ENCODE peak calls at places on chromosomes 13 and 19, in eight cellular contexts. F, R, C, Y, J, B, P and L are unnamed samples. For H3K4me1, the result is how much of the 10 kb centered on the place peaks cover.

GRCh38 chr19:40688294-40688693 is 2.2 kb downstream of the NUMBL start:
- DNase-seq in P (no peak), B (no peak), Y (no peak), F (no peak), J (no peak), C (no peak), R (no peak), L (no peak)

GRCh38 chr19:647566-648284 is 8.0 kb downstream of the FGF22 start:
- DNase-seq in P (no peak), Y (no peak), F (no peak), C (peak), B (no peak), R (no peak), J (no peak), L (no peak)

GRCh38 chr13:33111414-33112110 is 95.3 kb downstream of the KL start:
- DNase-seq in F (peak), Y (no peak), P (peak), R (peak), J (no peak), C (no peak), B (no peak), L (peak)

GRCh38 chr19:55624109-55625003 is at the start of gene ZNF784:
- DNase-seq in C (peak), R (peak), J (peak), B (peak), F (peak), P (peak), Y (peak), L (peak)

GRCh38 chr13:70080030-70080429 is 27.6 kb upstream of the ATXN8OS start:
- DNase-seq in F (no peak), R (no peak), P (no peak), C (no peak), J (no peak), B (no peak), Y (peak), L (no peak)

GRCh38 chr13:26591672-26592071 is 34.2 kb downstream of the WASF3 start:
- DNase-seq in Y (no peak), P (no peak), F (no peak), B (no peak), C (no peak), R (no peak), J (no peak), L (no peak)

GRCh38 chr19:48913114-48913513 is 13.0 kb downstream of the NUCB1 start:
- DNase-seq in Y (no peak), C (no peak), R (no peak), B (no peak), P (peak), F (no peak), J (peak), L (no peak)

GRCh38 chr19:24086974-24087595 is at the start of gene ZNF254:
- DNase-seq in J (peak), P (peak), Y (peak), R (peak), B (peak), F (peak), C (peak), L (peak)

DNA sequence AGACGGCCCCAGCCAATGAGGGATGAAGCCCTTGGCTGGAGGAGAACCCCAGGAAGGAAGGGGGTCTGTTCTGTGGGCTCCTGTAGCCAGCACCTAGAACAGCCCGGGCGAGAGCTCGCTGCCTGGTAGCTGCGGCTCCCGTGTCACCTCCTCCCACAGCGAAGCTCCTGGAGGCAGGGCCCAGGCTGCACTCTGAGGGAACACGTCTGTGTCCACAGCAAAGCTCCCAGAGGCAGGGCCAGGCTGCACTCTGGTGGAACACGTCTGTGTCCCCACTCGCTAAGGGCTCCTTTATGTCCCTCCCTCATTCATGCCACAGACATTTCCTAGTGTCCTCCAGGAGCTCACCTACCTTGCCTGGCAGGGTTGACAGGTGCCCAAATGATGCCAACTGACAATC is 8.4 kb downstream of the TRAPPC6A start:
- DNase-seq in B (peak), R (no peak), C (no peak), J (no peak), Y (no peak), P (no peak), F (no peak), L (no peak)
- H2AFZ ChIP-seq in B (no peak), R (no peak), C (no peak), J (no peak), Y (no peak), P (no peak), F (no peak), L (no peak)

DNA sequence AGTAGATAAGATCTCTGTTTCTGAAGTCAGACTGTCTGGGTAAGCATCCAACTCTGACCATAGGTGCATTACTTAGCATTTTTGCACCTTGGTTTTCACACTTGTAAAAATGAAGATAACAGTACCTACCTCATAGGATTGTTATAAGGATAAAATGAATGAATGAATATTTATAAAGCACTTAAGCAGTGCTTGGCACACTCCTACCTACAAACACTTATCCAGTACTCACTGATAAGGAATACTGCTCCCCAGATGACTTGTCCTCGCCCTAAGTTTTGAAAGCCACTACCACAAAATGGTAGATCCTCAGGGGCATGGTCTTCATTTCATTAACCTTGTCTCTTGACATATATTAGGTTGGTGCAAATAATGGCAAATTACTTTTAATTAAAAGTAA is 26.4 kb downstream of the COMMD6 start:
- DNase-seq in R (no peak), C (no peak), Y (no peak), P (no peak), F (no peak), B (no peak), J (no peak), L (no peak)
- H3K4me1 ChIP-seq in R (under half), C (under half), Y (under half), P (under half), F (under half), B (under half), J (under half), L (under half)

DNA sequence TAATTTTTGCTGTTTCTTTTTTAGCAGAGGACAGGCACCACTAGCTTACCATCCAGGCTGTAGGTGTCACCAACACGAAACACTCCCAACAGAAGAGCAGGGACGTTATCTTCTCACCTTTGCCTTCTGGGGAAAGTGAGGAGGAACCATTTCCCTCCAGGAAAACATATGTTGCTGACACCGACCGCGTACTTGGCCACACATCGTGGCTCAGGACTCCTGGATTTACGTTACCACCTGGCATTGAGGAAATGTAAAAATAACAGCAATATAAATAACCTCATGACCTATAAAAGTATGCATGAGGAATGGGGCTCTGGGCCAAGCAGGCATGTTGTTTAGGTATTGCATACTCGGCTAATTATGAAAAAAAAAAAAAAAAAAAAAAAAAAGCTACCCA is 525.1 kb downstream of the MYO16 start:
- DNase-seq in P (no peak), J (no peak), F (peak), C (no peak), Y (no peak), R (peak), B (no peak), L (peak)
- H2AFZ ChIP-seq in P (no peak), J (no peak), F (no peak), C (no peak), Y (no peak), R (no peak), B (no peak), L (no peak)

GRCh38 chr13:52706074-52706473 is 33.5 kb downstream of the CNMD start:
- DNase-seq in R (no peak), J (no peak), B (no peak), Y (no peak), F (no peak), P (no peak), C (no peak), L (peak)

GRCh38 chr13:52711277-52711676 is 28.3 kb downstream of the CNMD start:
- DNase-seq in F (no peak), Y (peak), R (no peak), P (no peak), C (no peak), B (no peak), J (peak), L (no peak)

GRCh38 chr13:52703482-52703881 is 36.1 kb downstream of the CNMD start:
- DNase-seq in R (no peak), C (no peak), F (no peak), Y (no peak), J (no peak), B (no peak), P (no peak), L (no peak)

GRCh38 chr13:52701728-52702480 is 37.7 kb downstream of the CNMD start:
- DNase-seq in C (no peak), J (no peak), P (no peak), F (no peak), Y (no peak), R (peak), B (no peak), L (no peak)

DNA sequence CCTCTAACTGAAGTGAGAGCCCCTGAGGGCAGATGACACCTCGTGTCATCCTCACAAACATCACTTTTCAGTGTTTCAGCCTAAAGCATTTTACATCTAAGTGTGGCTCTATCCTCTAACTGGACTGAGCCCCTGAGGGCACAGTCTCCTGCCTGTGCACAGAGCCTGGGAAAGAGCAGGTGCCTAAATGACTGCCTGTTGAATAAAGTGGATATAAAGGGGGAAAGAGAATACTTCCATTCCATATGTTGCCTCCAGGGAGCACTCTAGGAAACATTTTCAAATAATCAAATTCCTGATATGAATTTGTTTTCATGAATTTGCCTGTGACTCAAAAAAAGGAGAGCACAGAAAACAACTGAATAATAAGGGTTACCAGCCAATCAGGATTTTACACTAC is 32.2 kb downstream of the CNMD start:
- DNase-seq in R (no peak), P (peak), F (no peak), C (no peak), J (no peak), B (no peak), Y (peak), L (no peak)
- H3K4me1 ChIP-seq in R (under half), P (under half), F (under half), C (under half), J (under half), B (under half), Y (under half), L (under half)

GRCh38 chr19:39531834-39532232 is 819 bp downstream of the EID2B start:
- DNase-seq in C (no peak), Y (no peak), B (no peak), F (no peak), J (no peak), P (peak), R (no peak), L (no peak)

GRCh38 chr19:39533791-39534190 is 1.1 kb upstream of the EID2B start:
- DNase-seq in R (no peak), J (no peak), C (no peak), P (no peak), F (no peak), Y (no peak), B (no peak), L (no peak)

GRCh38 chr19:39532233-39533002 is at the start of gene EID2B:
- DNase-seq in F (peak), Y (peak), C (peak), J (peak), R (peak), B (peak), P (peak), L (peak)

GRCh38 chr19:39533003-39533512 is 406 bp upstream of the EID2B start:
- DNase-seq in Y (no peak), R (no peak), J (no peak), F (no peak), P (no peak), B (no peak), C (no peak), L (no peak)
- H2AFZ ChIP-seq in Y (no peak), R (no peak), J (no peak), F (peak), P (peak), B (no peak), C (peak), L (no peak)